ENCODE peak calls at places on chromosomes 12 and 14, in ten cellular contexts. C, M, D, F, B, Q, K, W, V and T are unnamed samples.

GRCh38 chr14:59085207-59085739 is 103.2 kb upstream of the DAAM1 start:
- DNase-seq in C (no peak), M (no peak), D (no peak), F (no peak), B (no peak), Q (no peak), K (no peak), W (no peak), V (no peak), T (no peak)

GRCh38 chr14:95523818-95524448 is 7.5 kb upstream of the SYNE3 start:
- DNase-seq in C (peak; percentile 49), M (peak; percentile 76), D (no peak), F (no peak), B (no peak), Q (no peak), K (no peak), W (no peak), V (no peak), T (no peak)

GRCh38 chr12:14803830-14804160 is 325 bp downstream of the C12orf60 start:
- DNase-seq in C (no peak), M (no peak), D (no peak), F (no peak), B (no peak), Q (no peak), K (no peak), W (no peak), V (no peak), T (no peak)

GRCh38 chr12:27814851-27815591 is 35.0 kb upstream of the MANSC4 start:
- DNase-seq in C (peak; percentile 28), M (peak; percentile 7), D (no peak), F (no peak), B (no peak), Q (no peak), K (no peak), W (no peak), V (no peak), T (no peak)

GRCh38 chr12:39277416-39277815 is 165.5 kb downstream of the KIF21A start:
- DNase-seq in C (no peak), M (no peak), D (no peak), F (no peak), B (no peak), Q (no peak), K (no peak), W (no peak), V (no peak), T (no peak)

GRCh38 chr14:85172290-85172689 is 357.7 kb upstream of the FLRT2 start:
- DNase-seq in C (no peak), M (no peak), D (no peak), F (no peak), B (no peak), Q (no peak), K (no peak), W (no peak), V (no peak), T (no peak)

GRCh38 chr12:5246196-5246595 is 185.7 kb upstream of the NTF3 start:
- DNase-seq in C (peak; percentile 86), M (no peak), D (no peak), F (no peak), B (no peak), Q (no peak), K (no peak), W (no peak), V (no peak), T (no peak)

GRCh38 chr12:57813971-57814771 is 4.4 kb downstream of the AVIL start:
- DNase-seq in C (peak; percentile 59), M (peak; percentile 70), D (no peak), F (no peak), B (peak; percentile 58), Q (no peak), K (no peak), W (no peak), V (no peak), T (no peak)

GRCh38 chr14:74955229-74955999 is at the start of gene PGF:
- DNase-seq in C (peak; percentile 91), M (peak; percentile 44), D (peak; percentile 86), F (peak; percentile 37), B (peak; percentile 53), Q (peak; percentile 84), K (no peak), W (peak; percentile 56), V (no peak), T (peak; percentile 68)

GRCh38 chr12:89698607-89699006 is 10.0 kb downstream of the ATP2B1 start:
- DNase-seq in C (no peak), M (no peak), D (no peak), F (no peak), B (no peak), Q (no peak), K (no peak), W (no peak), V (no peak), T (no peak)

GRCh38 chr14:29352681-29353080 is 575.0 kb downstream of the PRKD1 start:
- DNase-seq in C (no peak), M (peak; percentile 36), D (no peak), F (no peak), B (no peak), Q (no peak), K (no peak), W (no peak), V (no peak), T (no peak)

GRCh38 chr14:105398726-105399440 is 545 bp downstream of the TEX22 start:
- DNase-seq in C (no peak), M (peak; percentile 39), D (peak; percentile 48), F (no peak), B (no peak), Q (no peak), K (no peak), W (no peak), V (no peak), T (peak; percentile 65)

DNA sequence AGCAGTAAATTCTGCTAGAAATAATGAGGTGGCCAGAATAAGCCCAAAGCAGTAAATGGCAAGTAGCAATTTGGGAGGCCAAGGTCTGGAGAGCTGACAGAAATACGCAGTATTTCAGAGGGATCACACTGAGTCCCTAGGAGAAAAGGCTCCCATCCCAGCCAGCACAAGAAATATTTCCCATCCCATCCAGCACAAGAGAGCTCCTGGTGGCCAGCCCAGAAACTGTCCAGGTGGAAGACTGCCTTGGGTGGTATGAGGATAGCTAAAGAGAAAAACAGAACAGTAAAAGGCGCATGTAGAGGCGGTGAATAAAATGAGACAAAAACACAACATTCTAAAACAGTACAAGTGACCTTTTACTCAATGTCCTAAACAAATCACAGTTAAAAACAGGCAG is 120.7 kb downstream of the HECTD4 start:
- DNase-seq in C (peak; percentile 85), M (peak; percentile 4), D (no peak), F (no peak), B (peak; percentile 24), Q (no peak), K (no peak), W (no peak), V (no peak), T (peak; percentile 8)
- TF ChIP-seq CTCF in C (peak; percentile 73), M (peak; percentile 39), D (no peak), F (peak; percentile 32), B (peak; percentile 27), Q (no peak), K (no peak), W (no peak), V (peak; percentile 55), T (peak; percentile 21)

DNA sequence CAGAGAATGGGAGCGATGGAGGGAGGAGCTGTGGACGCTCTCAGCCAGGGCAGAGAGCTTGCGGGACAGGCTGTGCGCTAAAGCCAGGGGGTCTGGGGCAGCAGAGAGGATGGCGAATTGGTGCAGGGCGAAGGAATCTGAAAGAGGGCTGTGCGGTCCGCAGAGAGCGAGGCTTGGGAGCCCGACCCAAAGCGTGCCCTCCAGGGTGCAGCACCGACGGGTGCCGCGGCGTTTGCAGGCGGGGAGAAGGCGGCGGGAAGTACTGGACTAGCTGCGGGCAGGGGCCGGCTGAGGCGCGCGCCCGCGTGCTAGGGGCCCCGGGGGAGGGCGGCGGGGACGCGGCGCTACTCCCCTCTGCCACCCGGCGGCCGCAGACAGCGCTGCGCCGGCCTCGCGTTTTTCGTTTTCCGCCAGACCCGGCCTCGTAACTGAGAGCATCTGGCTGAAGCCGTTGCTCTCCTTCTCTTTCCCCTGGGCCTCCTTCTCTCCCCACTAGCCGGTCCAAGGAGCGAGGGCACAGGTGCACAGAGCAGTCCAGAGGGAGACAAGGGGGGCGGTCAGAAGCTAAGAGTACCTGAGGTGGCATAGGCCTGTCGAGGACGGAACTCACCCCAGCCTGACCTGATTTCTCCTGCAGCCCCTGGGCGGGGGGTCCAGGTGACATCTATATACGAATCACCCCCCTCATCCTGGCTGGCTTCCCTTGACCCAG is 24.9 kb downstream of the SLC6A12 start:
- DNase-seq in C (peak; percentile 92), M (peak; percentile 58), D (peak; percentile 91), F (peak; percentile 80), B (no peak), Q (peak; percentile 83), K (no peak), W (no peak), V (no peak), T (peak; percentile 79)
- TF ChIP-seq CTCF in C (peak; percentile 100), M (peak; percentile 41), D (peak; percentile 76), F (peak; percentile 98), B (peak; percentile 88), Q (peak; percentile 71), K (peak; percentile 28), W (peak; percentile 67), V (peak; percentile 90), T (peak; percentile 63)

GRCh38 chr12:113867258-113867657 is 98.9 kb downstream of the RBM19 start:
- DNase-seq in C (peak; percentile 86), M (peak; percentile 34), D (peak; percentile 20), F (no peak), B (no peak), Q (peak; percentile 52), K (no peak), W (no peak), V (no peak), T (peak; percentile 50)
- TF ChIP-seq CTCF in C (peak; percentile 85), M (peak; percentile 59), D (peak; percentile 31), F (peak; percentile 60), B (no peak), Q (peak; percentile 54), K (no peak), W (no peak), V (peak; percentile 74), T (peak; percentile 65)

GRCh38 chr12:3492868-3493224 is 1.8 kb downstream of the PRMT8 start:
- DNase-seq in C (no peak), M (no peak), D (no peak), F (no peak), B (no peak), Q (no peak), K (no peak), W (no peak), V (no peak), T (no peak)

GRCh38 chr12:3493225-3494049 is 2.4 kb downstream of the PRMT8 start:
- DNase-seq in C (peak; percentile 74), M (no peak), D (no peak), F (no peak), B (no peak), Q (peak; percentile 59), K (no peak), W (no peak), V (no peak), T (no peak)

GRCh38 chr12:3491938-3492867 is 1.2 kb downstream of the PRMT8 start:
- DNase-seq in C (peak; percentile 96), M (peak; percentile 61), D (peak; percentile 91), F (peak; percentile 92), B (no peak), Q (peak; percentile 95), K (no peak), W (no peak), V (no peak), T (peak; percentile 87)

DNA sequence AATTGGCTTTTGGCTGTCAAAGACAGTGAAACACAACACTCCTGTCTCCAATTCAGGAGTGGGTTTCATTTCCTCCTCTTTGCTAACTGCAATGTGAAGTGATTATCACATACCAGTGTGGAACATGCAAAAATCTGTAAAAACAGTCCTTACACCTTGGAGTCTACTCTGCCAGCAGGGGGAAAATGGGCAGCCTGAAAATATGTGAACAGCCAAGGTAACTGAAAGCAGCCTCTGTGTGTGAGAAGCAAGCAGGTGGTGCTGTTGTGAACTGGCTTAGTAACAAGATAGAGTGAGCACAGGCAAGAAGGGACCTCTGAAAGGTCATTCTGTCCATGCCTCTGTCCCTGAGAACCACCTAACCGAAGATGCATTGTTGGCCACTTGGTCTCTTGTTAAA is 6.0 kb downstream of the PRMT8 start:
- DNase-seq in C (peak; percentile 83), M (no peak), D (peak; percentile 22), F (no peak), B (no peak), Q (no peak), K (no peak), W (no peak), V (no peak), T (peak; percentile 20)
- TF ChIP-seq CTCF in C (peak; percentile 86), M (no peak), D (peak; percentile 14), F (peak; percentile 55), B (no peak), Q (no peak), K (no peak), W (no peak), V (no peak), T (peak; percentile 28)